ENCODE peak calls at places on chromosomes 6 and 20, in ten cellular contexts. N, X, K, S, H, O, G, W, Q and F are unnamed samples.

GRCh38 chr6:140071601-140072062 is 697.2 kb upstream of the CITED2 start:
- DNase-seq in W (peak), X (no peak), S (no peak), Q (no peak), N (no peak), K (no peak), G (no peak), H (no peak), O (no peak), F (no peak)

GRCh38 chr6:21587182-21587924 is 6.2 kb upstream of the SOX4 start:
- DNase-seq in O (peak), G (peak), N (peak), Q (peak), W (no peak), H (peak), S (no peak), X (peak), K (peak), F (peak)

GRCh38 chr6:84066536-84066935 is 33.0 kb downstream of the MRAP2 start:
- DNase-seq in O (no peak), S (no peak), Q (no peak), G (no peak), N (no peak), K (no peak), X (no peak), H (no peak), W (no peak), F (no peak)

GRCh38 chr6:43799671-43800623 is 29.9 kb downstream of the VEGFA start:
- DNase-seq in Q (no peak), G (no peak), N (no peak), O (no peak), H (no peak), X (no peak), K (no peak), W (no peak), S (no peak), F (no peak)

GRCh38 chr6:96913621-96914020 is 10.9 kb upstream of the KLHL32 start:
- DNase-seq in N (no peak), K (no peak), G (no peak), S (no peak), H (no peak), O (no peak), W (no peak), Q (no peak), X (no peak), F (no peak)

GRCh38 chr6:115310156-115310555 is 750.5 kb downstream of the FRK start:
- DNase-seq in H (no peak), O (no peak), X (no peak), W (no peak), G (no peak), K (no peak), Q (no peak), N (no peak), S (no peak), F (no peak)

GRCh38 chr20:64077876-64078551 is 1.3 kb downstream of the RGS19 start:
- DNase-seq in X (no peak), K (peak), O (no peak), S (no peak), N (peak), Q (no peak), G (no peak), W (no peak), H (no peak), F (no peak)

GRCh38 chr6:134757911-134758361 is 192.0 kb downstream of the ALDH8A1 start:
- DNase-seq in G (no peak), S (no peak), Q (no peak), X (no peak), O (no peak), H (no peak), N (no peak), K (no peak), W (no peak), F (no peak)

GRCh38 chr6:422423-423061 is 31.0 kb downstream of the IRF4 start:
- DNase-seq in O (no peak), Q (no peak), G (peak), W (no peak), X (no peak), K (no peak), N (no peak), H (no peak), S (no peak), F (no peak)

GRCh38 chr6:104940881-104941693 is 15.8 kb upstream of the LIN28B start:
- DNase-seq in N (no peak), K (no peak), W (no peak), S (no peak), Q (no peak), G (no peak), O (no peak), X (no peak), H (peak), F (peak)

GRCh38 chr6:20403766-20404640 is 2.3 kb downstream of the E2F3 start:
- DNase-seq in S (no peak), G (peak), Q (no peak), O (peak), H (peak), N (peak), W (no peak), K (peak), X (no peak), F (no peak)

GRCh38 chr6:10582774-10583508 is 61.8 kb downstream of the GCNT2 start:
- DNase-seq in H (no peak), Q (no peak), G (no peak), S (no peak), N (no peak), K (peak), O (no peak), W (no peak), X (no peak), F (no peak)
- H3K4me3 ChIP-seq in H (no peak), Q (no peak), G (no peak), S (no peak), N (no peak), K (no peak), O (no peak), W (no peak), X (no peak), F (no peak)

GRCh38 chr20:62376112-62377063 is 9.3 kb upstream of the LAMA5 start:
- DNase-seq in Q (no peak), X (peak), K (peak), G (peak), O (no peak), N (no peak), S (peak), H (no peak), W (no peak), F (peak)
- TF ChIP-seq CTCF in Q (no peak), X (peak), K (no peak), G (peak), O (peak), N (peak), S (peak), H (peak), W (no peak), F (peak)

GRCh38 chr6:161133973-161134372 is 139.9 kb downstream of the AGPAT4 start:
- DNase-seq in X (no peak), Q (no peak), W (no peak), H (no peak), G (no peak), K (no peak), N (no peak), S (no peak), O (no peak), F (no peak)

GRCh38 chr6:161134550-161135298 is 139.1 kb downstream of the AGPAT4 start:
- DNase-seq in K (no peak), Q (no peak), G (no peak), X (no peak), N (no peak), S (no peak), W (no peak), H (no peak), O (no peak), F (no peak)

GRCh38 chr6:161136655-161137054 is 137.2 kb downstream of the AGPAT4 start:
- DNase-seq in X (no peak), K (no peak), W (no peak), O (no peak), Q (no peak), S (no peak), N (no peak), H (no peak), G (no peak), F (no peak)

GRCh38 chr6:161137320-161137719 is 136.5 kb downstream of the AGPAT4 start:
- DNase-seq in Q (no peak), S (no peak), O (no peak), K (no peak), H (no peak), X (no peak), G (no peak), W (no peak), N (no peak), F (no peak)

DNA sequence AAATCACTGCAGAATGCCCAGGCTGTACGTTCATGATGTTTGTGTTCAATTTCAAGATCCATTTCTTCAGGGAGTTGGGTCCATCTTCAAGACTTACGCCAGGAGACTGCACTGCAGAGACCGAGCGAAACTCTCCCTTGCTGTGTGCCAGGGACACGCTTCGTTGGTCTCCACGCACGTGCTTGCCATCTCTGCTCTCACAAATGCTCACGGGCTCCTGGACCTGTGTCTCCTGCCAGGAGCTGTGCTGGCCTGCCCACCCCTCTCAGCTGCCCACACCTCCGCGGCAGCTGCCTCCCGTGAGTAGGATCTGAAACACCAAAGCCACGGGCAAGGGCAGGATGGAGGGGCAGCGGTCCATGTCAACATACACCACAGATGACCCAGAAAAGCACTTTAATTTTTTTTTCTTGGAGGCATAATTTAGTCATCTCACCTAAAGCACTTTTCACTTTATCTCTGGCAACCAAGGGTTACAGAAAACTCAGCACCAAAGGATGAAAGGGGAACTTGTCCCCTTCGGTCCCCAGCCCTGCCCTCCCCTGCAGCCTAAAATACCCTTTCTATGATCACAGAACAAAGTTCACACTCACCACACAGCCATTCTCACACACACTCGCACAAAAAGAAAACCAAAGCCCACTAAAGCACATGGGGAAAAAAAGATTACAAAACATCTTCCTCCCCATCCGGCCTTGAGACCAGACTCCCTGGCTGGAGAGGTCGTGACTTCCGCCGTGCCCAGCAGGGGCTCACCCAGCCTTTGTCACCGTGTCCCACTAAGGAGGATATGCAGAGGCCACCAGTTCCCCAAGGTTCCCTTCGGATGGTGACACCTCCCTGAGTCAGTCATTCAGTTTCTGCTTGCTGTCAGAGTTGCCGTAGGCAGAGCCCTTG is 137.9 kb downstream of the AGPAT4 start:
- DNase-seq in G (no peak), X (no peak), S (no peak), W (peak), H (no peak), O (no peak), K (no peak), N (no peak), Q (no peak), F (no peak)
- TF ChIP-seq EP300 in G (no peak), X (no peak), S (no peak), W (no peak), H (no peak), O (no peak), K (no peak), N (no peak), Q (no peak), F (no peak)

DNA sequence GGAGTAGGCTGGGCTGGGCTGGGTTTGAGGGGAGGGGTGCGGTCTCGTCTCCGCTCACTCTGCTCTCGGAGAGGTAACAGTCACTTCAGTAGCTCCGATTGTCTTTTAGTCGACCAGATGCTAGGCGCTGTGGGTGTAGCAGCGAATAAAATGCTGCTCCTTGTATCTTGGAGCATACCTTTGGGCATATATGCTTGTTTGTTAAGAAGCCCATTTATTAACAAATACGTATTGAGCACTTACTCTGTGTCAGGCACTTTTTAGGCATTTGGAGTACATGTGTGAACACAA is 548 bp downstream of the ACTR5 start:
- DNase-seq in N (peak), G (peak), X (no peak), H (no peak), Q (no peak), W (no peak), O (no peak), K (no peak), S (no peak), F (no peak)
- H3K4me3 ChIP-seq in N (peak), G (peak), X (peak), H (peak), Q (peak), W (peak), O (peak), K (peak), S (peak), F (peak)

DNA sequence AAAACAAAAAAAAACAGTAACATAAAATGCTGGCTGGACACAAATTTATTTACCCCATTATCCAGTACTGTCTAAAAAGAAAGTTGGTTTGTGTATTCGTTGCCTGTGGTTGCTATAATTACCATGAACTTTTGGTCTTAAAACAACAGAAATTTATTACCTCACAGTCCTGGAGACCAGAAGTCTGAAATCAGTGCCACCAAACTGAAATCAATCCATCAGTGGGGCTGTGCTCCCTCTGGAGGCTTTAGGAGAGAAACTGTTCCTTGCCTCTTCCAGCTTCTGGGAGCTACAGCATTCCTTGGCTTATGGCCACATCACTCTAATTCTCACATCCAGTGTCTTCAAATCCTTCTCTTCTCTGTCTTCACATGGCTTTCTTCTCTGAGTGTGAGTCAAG is 79.4 kb downstream of the SNX5 start:
- DNase-seq in H (no peak), K (no peak), G (peak), N (no peak), Q (no peak), O (no peak), W (no peak), S (no peak), X (no peak), F (no peak)
- TF ChIP-seq CTCF in H (no peak), K (no peak), G (no peak), N (no peak), Q (no peak), O (no peak), W (no peak), S (no peak), X (no peak), F (no peak)

DNA sequence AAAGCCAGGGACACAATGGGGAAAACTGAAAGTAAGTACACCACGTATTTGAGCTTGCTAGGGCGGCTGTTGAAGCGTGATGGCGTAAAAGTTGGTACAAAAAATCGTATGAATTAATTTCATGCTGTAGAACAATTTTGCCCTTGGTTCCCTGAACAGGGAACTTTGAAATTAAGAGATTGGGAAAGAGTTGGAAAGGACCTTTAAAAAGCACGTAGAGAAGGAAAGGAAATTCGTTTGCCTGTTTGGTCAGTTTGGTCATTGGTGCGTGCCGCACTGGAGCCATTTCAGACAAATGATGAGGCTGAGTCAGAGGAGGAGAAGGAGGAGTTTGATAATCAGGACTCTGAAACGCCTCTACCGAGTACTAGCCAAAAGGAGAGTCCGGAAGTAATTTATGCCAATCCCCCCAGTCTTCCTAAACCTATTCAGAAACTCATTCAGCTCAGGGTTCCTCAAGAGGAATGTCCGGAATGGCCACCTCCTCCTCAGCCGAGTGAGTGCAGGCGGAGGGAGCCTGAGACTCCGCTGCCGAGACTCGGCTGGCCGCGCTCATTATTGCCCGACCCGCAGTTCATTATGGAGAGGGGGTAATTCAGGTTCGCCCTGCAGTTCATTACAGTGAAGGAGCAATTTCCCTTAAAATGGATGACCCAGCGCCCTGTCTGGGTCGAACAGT is 59.2 kb upstream of the PRSS16 start:
- DNase-seq in O (peak), N (peak), X (peak), S (no peak), W (peak), K (peak), G (peak), Q (no peak), H (peak), F (peak)
- TF ChIP-seq EP300 in O (no peak), N (no peak), X (no peak), S (no peak), W (no peak), K (no peak), G (no peak), Q (no peak), H (no peak), F (no peak)

DNA sequence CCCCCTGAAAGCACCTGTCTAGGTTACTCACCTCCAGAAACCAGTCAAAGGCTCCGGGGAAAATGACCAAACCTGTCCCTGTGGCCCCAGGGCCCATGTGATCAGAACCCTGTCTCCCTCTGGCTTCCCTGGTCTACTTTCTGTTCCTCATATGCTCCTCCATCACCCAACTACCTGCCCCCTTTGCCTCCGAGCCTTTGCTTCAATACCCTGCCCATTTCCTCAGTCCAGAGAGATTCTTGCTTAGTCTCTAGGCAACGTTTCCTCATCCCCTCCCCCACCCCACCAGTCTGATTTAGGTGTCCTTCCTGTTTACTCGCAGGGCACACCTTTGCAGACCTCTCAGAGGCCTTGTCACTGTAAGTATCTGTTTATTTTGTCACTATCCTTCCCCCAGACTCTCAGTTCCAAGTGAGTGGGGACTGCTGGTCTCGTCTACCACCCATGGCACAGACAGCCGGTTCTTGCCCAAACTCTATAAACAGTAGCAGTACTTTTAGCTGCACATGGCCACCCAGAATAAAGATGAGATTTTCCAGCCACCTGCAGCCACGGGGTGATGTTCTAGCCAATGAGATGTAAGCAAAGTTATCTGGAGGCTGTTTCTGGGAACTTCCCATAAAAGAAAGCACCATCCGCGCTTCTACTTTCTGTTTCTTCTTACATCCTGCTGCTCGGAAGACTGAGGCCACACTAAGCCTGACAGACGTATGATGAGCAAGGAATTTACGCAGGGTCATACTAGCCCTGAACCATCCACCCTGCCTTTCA is 13.3 kb downstream of the ELOVL5 start:
- DNase-seq in O (no peak), H (no peak), X (no peak), N (peak), K (peak), G (no peak), Q (no peak), W (peak), S (no peak), F (no peak)
- H3K4me3 ChIP-seq in O (no peak), H (no peak), X (no peak), N (no peak), K (peak), G (no peak), Q (no peak), W (peak), S (no peak), F (no peak)

DNA sequence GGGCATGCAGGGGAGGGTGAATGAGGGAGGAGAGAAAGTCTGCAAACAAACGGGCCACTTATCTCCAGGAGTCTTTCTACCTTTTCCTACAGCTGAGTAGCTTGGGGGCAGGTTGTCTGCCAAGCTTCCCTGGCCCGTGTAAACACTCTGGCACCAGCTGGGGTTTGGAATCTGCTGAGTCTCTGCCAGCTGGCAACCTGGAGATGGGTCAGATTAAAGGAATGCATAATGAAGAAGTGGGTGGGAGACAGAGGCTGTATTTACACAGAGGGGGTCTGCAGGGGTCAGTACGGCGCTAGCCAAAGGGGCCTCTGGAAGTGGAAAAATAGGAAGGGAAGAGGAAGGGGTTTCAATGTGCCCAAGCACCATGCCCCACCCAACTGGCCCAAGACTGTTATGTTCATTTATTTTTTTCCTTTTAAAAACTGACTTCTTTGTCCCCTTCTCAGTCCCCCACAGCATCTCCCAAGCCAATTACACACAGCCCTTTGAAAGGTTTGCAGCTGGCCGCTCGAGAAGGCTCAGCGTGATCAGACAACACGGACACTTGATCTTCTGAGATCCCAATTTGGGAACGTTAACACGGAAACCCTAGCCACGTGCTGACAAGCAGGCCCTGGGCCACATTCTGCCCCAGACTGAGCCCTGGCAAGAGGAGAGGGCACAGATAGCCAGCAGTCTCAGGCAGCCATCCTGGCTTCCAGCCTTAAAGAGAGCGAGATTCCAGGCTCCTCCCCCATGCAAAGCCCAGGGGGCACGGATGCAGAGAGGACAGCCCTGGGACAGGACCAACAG is 25.2 kb downstream of the TRAM2 start:
- DNase-seq in G (peak), S (no peak), N (peak), W (no peak), H (peak), X (peak), Q (no peak), O (no peak), K (peak), F (peak)
- TF ChIP-seq CTCF in G (no peak), S (no peak), N (no peak), W (no peak), H (peak), X (no peak), Q (no peak), O (no peak), K (no peak), F (no peak)